ENCODE peak calls at places on chromosomes 4 and X, in five cellular contexts. G, H, Z, U and Q are unnamed samples.

GRCh38 chrX:81337805-81338204 is 135.9 kb downstream of the SH3BGRL start:
- DNase-seq in U (no peak), G (no peak), Z (no peak), H (no peak), Q (no peak)

GRCh38 chr4:169266661-169267060 is 4.1 kb downstream of the SH3RF1 start:
- DNase-seq in H (no peak), Z (no peak), G (no peak), U (peak; percentile 52), Q (no peak)

GRCh38 chr4:181189751-181190150 is 1053.5 kb upstream of the TENM3 start:
- DNase-seq in H (no peak), U (no peak), Z (no peak), G (no peak), Q (no peak)

GRCh38 chr4:170259631-170260153 is 169.9 kb upstream of the AADAT start:
- DNase-seq in Z (peak; percentile 90), U (peak; percentile 76), H (no peak), G (peak; percentile 80), Q (peak; percentile 38)

GRCh38 chr4:27148211-27148895 is 287.7 kb downstream of the STIM2 start:
- DNase-seq in H (no peak), Z (no peak), G (no peak), U (no peak), Q (no peak)

GRCh38 chrX:6968231-6968630 is 179.3 kb upstream of the STS start:
- DNase-seq in Z (peak; percentile 75), G (no peak), H (no peak), U (no peak), Q (no peak)

GRCh38 chr4:147481577-147482109 is 746 bp downstream of the EDNRA start:
- DNase-seq in G (no peak), H (no peak), U (no peak), Z (peak; percentile 20), Q (no peak)

GRCh38 chr4:52863324-52863723 is 1.2 kb downstream of the RASL11B start:
- DNase-seq in Z (no peak), H (no peak), U (no peak), G (no peak), Q (no peak)

GRCh38 chr4:92634891-92635290 is 331.1 kb downstream of the GRID2 start:
- DNase-seq in H (no peak), Z (no peak), G (no peak), U (no peak), Q (no peak)

GRCh38 chr4:186900232-186900900 is 176.7 kb upstream of the FAT1 start:
- DNase-seq in U (peak; percentile 88), Z (peak; percentile 71), G (no peak), H (no peak), Q (no peak)

GRCh38 chr4:153087671-153088194 is 116.5 kb upstream of the TRIM2 start:
- DNase-seq in U (no peak), G (no peak), H (no peak), Z (no peak), Q (no peak)

GRCh38 chr4:77022581-77023133 is 53.1 kb downstream of the CCNI start:
- DNase-seq in G (no peak), H (no peak), Z (peak; percentile 69), U (peak; percentile 72), Q (no peak)

GRCh38 chrX:137427813-137428212 is 138.1 kb upstream of the ZIC3 start:
- DNase-seq in Z (no peak), U (no peak), H (no peak), G (no peak), Q (no peak)

GRCh38 chrX:67543818-67544217 is at the start of gene AR:
- DNase-seq in Z (peak; percentile 59), U (peak; percentile 56), H (no peak), G (peak; percentile 10), Q (no peak)

GRCh38 chr4:67918428-67918827 is 34.6 kb upstream of the TMPRSS11D start:
- DNase-seq in H (no peak), Z (no peak), G (no peak), U (no peak), Q (no peak)

GRCh38 chrX:133698298-133698697 is 283.0 kb upstream of the GPC4 start:
- DNase-seq in H (no peak), U (peak; percentile 38), Z (peak; percentile 41), G (peak; percentile 26), Q (no peak)

GRCh38 chr4:134636332-134637055 is 434.9 kb upstream of the PABPC4L start:
- DNase-seq in Z (no peak), H (no peak), G (no peak), U (no peak), Q (no peak)

GRCh38 chrX:49191033-49191871 is 5.1 kb upstream of the PRICKLE3 start:
- DNase-seq in U (peak; percentile 100), Z (peak; percentile 99), H (peak; percentile 22), G (peak; percentile 90), Q (peak; percentile 98)

GRCh38 chr4:9904976-9905587 is 116.2 kb downstream of the SLC2A9 start:
- DNase-seq in H (no peak), Z (peak; percentile 83), U (peak; percentile 24), G (no peak), Q (no peak)

GRCh38 chr4:141346144-141346543 is 125.4 kb downstream of the ZNF330 start:
- DNase-seq in G (no peak), H (no peak), Z (peak; percentile 67), U (peak; percentile 84), Q (peak; percentile 49)

GRCh38 chr4:177001271-177002175 is 208.8 kb upstream of the VEGFC start:
- DNase-seq in G (no peak), Z (peak; percentile 72), U (peak; percentile 45), H (no peak), Q (no peak)

GRCh38 chr4:123599920-123600394 is 203.4 kb downstream of the SPRY1 start:
- DNase-seq in Z (peak; percentile 88), H (no peak), U (peak; percentile 93), G (peak; percentile 80), Q (no peak)

GRCh38 chrX:133868687-133869086 is 116.7 kb downstream of the GPC3 start:
- DNase-seq in G (no peak), U (no peak), Z (no peak), H (no peak), Q (no peak)

GRCh38 chr4:184420402-184420801 is 53.9 kb downstream of the IRF2 start:
- DNase-seq in G (no peak), H (no peak), Z (no peak), U (no peak), Q (no peak)